ENCODE peak calls at places on chromosomes 1 and 21, in four cellular contexts. C is AG04450, Y is astrocyte of the spinal cord, K is neural progenitor cell. B is an unnamed sample.

GRCh38 chr1:40395211-40396175 is 22.0 kb downstream of the SMAP2 start:
- DNase-seq in C (no peak), Y (no peak), K (no peak), B (no peak)

GRCh38 chr1:245142171-245142798 is 12.5 kb upstream of the KIF26B start:
- DNase-seq in C (no peak), Y (no peak), K (no peak), B (no peak)

GRCh38 chr1:91687452-91687851 is 186.8 kb downstream of the CDC7 start:
- DNase-seq in Y (no peak), K (no peak), C (no peak), B (no peak)

GRCh38 chr1:169238506-169238905 is 129.1 kb downstream of the NME7 start:
- DNase-seq in C (no peak), K (no peak), Y (peak), B (no peak)

GRCh38 chr1:2257245-2257627 is 29.1 kb downstream of the SKI start:
- DNase-seq in C (no peak), K (peak), Y (peak), B (no peak)

GRCh38 chr1:50268049-50268448 is 155.2 kb downstream of the DMRTA2 start:
- DNase-seq in C (no peak), K (peak), Y (no peak), B (no peak)

GRCh38 chr21:16978309-16978895 is 534.4 kb upstream of the CXADR start:
- DNase-seq in C (no peak), K (no peak), Y (no peak), B (no peak)

GRCh38 chr1:4700801-4701200 is 46.4 kb downstream of the AJAP1 start:
- DNase-seq in K (peak), C (no peak), Y (no peak), B (no peak)

GRCh38 chr1:204205486-204205885 is 8.3 kb downstream of the GOLT1A start:
- DNase-seq in C (no peak), Y (no peak), K (no peak), B (no peak)

GRCh38 chr1:94257451-94257850 is 20.1 kb upstream of the ARHGAP29 start:
- DNase-seq in K (no peak), C (no peak), Y (no peak), B (no peak)

GRCh38 chr1:97677702-97678101 is 243.1 kb downstream of the DPYD start:
- DNase-seq in C (no peak), Y (no peak), K (no peak), B (no peak)

GRCh38 chr1:65393345-65393744 is 27.1 kb upstream of the LEPR start:
- DNase-seq in K (no peak), C (no peak), Y (peak), B (no peak)

GRCh38 chr21:38984982-38985422 is 179.3 kb downstream of the ETS2 start:
- DNase-seq in C (no peak), K (no peak), Y (peak), B (no peak)

GRCh38 chr21:21196848-21197247 is 198.6 kb downstream of the NCAM2 start:
- DNase-seq in C (no peak), K (no peak), Y (no peak), B (no peak)

DNA sequence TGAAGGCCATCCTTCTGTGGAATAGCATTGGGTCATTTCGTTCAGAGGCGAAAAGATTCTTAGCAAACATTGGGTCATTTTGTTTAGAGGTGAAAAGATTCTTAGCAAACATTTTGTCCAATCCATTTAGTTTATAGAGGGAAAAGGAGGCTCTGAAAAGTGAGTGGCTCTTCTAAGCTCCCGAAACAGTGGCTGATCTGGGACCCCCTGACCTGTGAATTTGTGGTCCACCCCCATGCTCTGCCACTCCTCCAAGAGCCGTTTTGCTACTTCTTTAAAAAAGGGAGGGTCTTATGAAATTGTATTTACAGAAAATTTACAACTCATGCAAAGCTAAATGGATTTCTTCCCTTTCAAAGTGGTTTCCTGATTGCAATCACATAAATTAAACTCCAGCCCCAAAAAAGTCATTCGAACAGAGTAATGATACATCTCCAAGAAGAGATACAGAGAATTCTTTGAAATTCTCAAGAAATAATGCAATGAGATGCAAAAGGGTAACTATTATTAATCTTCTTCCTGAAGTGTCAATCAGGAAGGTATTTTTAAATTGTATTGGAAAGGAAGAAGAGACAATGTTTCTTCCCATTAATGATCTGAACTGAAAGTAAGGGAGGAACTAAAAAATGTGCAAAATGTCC is 141.2 kb downstream of the RUNX1 start:
- DNase-seq in C (no peak), K (no peak), Y (no peak), B (no peak)
- H3K4me3 ChIP-seq in C (no peak), K (no peak), Y (no peak), B (no peak)

GRCh38 chr21:41581592-41582228 is 73.8 kb upstream of the TMPRSS2 start:
- DNase-seq in K (no peak), Y (no peak), C (no peak), B (no peak)
- H3K4me3 ChIP-seq in K (no peak), Y (no peak), C (no peak), B (no peak)

GRCh38 chr1:184945678-184946412 is 28.5 kb downstream of the NIBAN1 start:
- DNase-seq in C (no peak), Y (no peak), K (no peak), B (no peak)
- H3K4me3 ChIP-seq in C (no peak), Y (no peak), K (no peak), B (no peak)

DNA sequence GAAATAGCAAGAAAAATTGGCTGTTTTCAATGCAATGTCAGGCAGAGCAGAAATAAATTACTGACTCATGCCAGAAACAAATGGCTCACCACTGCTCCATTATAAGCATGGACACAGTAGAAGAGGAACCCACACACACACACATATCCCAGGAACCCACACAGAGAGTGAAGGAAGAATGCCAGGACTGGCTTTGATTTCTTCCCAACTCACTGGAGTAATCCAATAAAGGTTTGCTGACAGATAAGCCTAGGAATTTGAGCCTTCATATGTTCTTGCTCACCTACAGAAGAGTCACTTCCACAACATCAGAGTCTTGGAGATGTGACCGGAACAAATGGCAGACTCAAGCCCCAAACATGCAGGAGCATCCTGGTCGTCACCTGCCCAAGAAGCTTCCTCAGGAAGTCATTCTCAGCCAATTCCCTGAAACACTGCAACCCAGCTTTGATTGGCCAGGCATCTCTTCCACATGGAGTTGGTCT is 2.2 kb downstream of the SH3BP5L start:
- DNase-seq in K (no peak), C (no peak), Y (peak), B (no peak)
- H3K4me3 ChIP-seq in K (no peak), C (peak), Y (no peak), B (peak)

GRCh38 chr1:63994636-63995035 is 208.8 kb upstream of the UBE2U start:
- DNase-seq in K (no peak), Y (no peak), C (no peak), B (no peak)
- H3K4me3 ChIP-seq in K (no peak), Y (no peak), C (no peak), B (no peak)

GRCh38 chr1:31762323-31762722 is 1.8 kb downstream of the ADGRB2 start:
- DNase-seq in K (no peak), Y (no peak), C (no peak), B (peak)
- H3K4me3 ChIP-seq in K (peak), Y (no peak), C (peak), B (no peak)

B was measured in left lung.